ENCODE peak calls at places on chromosomes 16 and 17, in five cellular contexts. N is SW480; R is cerebellar nuclear complex; Z is heart right ventricle; G is CD8-positive, alpha-beta T cell. C is an unnamed sample.

GRCh38 chr17:13311301-13311700 is 290.4 kb downstream of the HS3ST3A1 start:
- DNase-seq in R (no peak), N (no peak), Z (no peak), G (no peak), C (no peak)

GRCh38 chr16:14448874-14449273 is 181.2 kb downstream of the PARN start:
- DNase-seq in G (no peak), N (no peak), R (no peak), Z (no peak), C (no peak)

GRCh38 chr16:1533443-1533951 is at the start of gene TMEM204:
- DNase-seq in G (peak; percentile 83), Z (peak; percentile 90), N (no peak), R (no peak), C (peak; percentile 46)

GRCh38 chr17:60106377-60107059 is 27.8 kb upstream of the HEATR6 start:
- DNase-seq in N (no peak), G (no peak), R (no peak), Z (no peak), C (peak; percentile 48)

GRCh38 chr16:72050769-72051464 is 3.4 kb upstream of the HP start:
- DNase-seq in R (no peak), G (no peak), Z (no peak), N (no peak), C (no peak)

GRCh38 chr16:11188801-11189740 is 66.9 kb downstream of the SOCS1 start:
- DNase-seq in R (peak; percentile 40), N (no peak), G (no peak), Z (no peak), C (no peak)

GRCh38 chr16:3259829-3260228 is 3.4 kb upstream of the MEFV start:
- DNase-seq in N (no peak), Z (no peak), G (no peak), R (no peak), C (no peak)

GRCh38 chr17:43988301-43988700 is 16.1 kb upstream of the NAGS start:
- DNase-seq in Z (no peak), N (no peak), R (no peak), G (no peak), C (no peak)

GRCh38 chr16:73420244-73421040 is 372.5 kb upstream of the ZFHX3 start:
- DNase-seq in G (no peak), R (no peak), Z (no peak), N (no peak), C (no peak)

GRCh38 chr16:27929818-27930217 is 133.7 kb downstream of the GSG1L start:
- DNase-seq in Z (no peak), R (no peak), G (no peak), N (no peak), C (no peak)

GRCh38 chr17:62597920-62598319 is 29.6 kb upstream of the MRC2 start:
- DNase-seq in Z (no peak), N (no peak), G (no peak), R (no peak), C (no peak)

GRCh38 chr16:56246051-56246817 is 54.9 kb downstream of the GNAO1 start:
- DNase-seq in G (no peak), N (no peak), Z (no peak), R (no peak), C (no peak)

GRCh38 chr17:42920106-42920900 is 19.7 kb downstream of the G6PC1 start:
- DNase-seq in G (no peak), N (no peak), Z (no peak), R (no peak), C (no peak)

GRCh38 chr17:48102700-48103378 is 1.6 kb upstream of the CBX1 start:
- DNase-seq in Z (no peak), G (no peak), N (no peak), R (no peak), C (no peak)

GRCh38 chr16:72768611-72769010 is 279.3 kb downstream of the ZFHX3 start:
- DNase-seq in N (no peak), R (no peak), G (no peak), Z (no peak), C (no peak)

GRCh38 chr17:50505731-50506130 is 2.5 kb upstream of the MYCBPAP start:
- DNase-seq in G (no peak), N (no peak), Z (no peak), R (no peak), C (no peak)

GRCh38 chr17:37365589-37365988 is 10.2 kb upstream of the C17orf78 start:
- DNase-seq in Z (no peak), R (no peak), N (no peak), G (no peak), C (no peak)

GRCh38 chr16:8346291-8346690 is 244.0 kb downstream of the TMEM114 start:
- DNase-seq in G (no peak), N (peak; percentile 9), R (no peak), Z (no peak), C (no peak)

GRCh38 chr17:41071606-41072375 is 6.1 kb upstream of the KRTAP2-4 start:
- DNase-seq in Z (no peak), G (no peak), N (no peak), R (no peak), C (no peak)

GRCh38 chr17:43814714-43815113 is 18.2 kb downstream of the MPP3 start:
- DNase-seq in G (no peak), N (peak; percentile 20), Z (no peak), R (no peak), C (peak; percentile 48)

GRCh38 chr16:73058616-73059409 is 10.9 kb upstream of the ZFHX3 start:
- DNase-seq in N (no peak), G (no peak), Z (peak; percentile 40), R (no peak), C (peak; percentile 67)

GRCh38 chr16:8892101-8892575 is 10.0 kb downstream of the LITAFD start:
- DNase-seq in R (no peak), Z (no peak), G (no peak), N (no peak), C (no peak)

GRCh38 chr16:75250809-75251279 is 580 bp downstream of the BCAR1 start:
- DNase-seq in Z (no peak), R (no peak), G (no peak), N (no peak), C (no peak)

GRCh38 chr16:63578791-63579190 is 1542.6 kb upstream of the CDH8 start:
- DNase-seq in N (no peak), Z (no peak), R (no peak), G (no peak), C (no peak)

GRCh38 chr16:15041260-15042011 is 14.4 kb downstream of the NTAN1 start:
- DNase-seq in G (no peak), N (no peak), Z (peak; percentile 75), R (no peak), C (peak; percentile 26)

GRCh38 chr17:30449480-30449879 is 27.7 kb upstream of the GOSR1 start:
- DNase-seq in R (no peak), G (no peak), Z (peak; percentile 23), N (no peak), C (no peak)

GRCh38 chr17:27532269-27533067 is 76.2 kb downstream of the KSR1 start:
- DNase-seq in N (no peak), Z (no peak), R (no peak), G (no peak), C (peak; percentile 96)

GRCh38 chr17:57284984-57285646 is 28.8 kb downstream of the MSI2 start:
- DNase-seq in Z (no peak), R (no peak), N (no peak), G (no peak), C (no peak)

GRCh38 chr16:31528726-31529397 is 1.2 kb downstream of the AHSP start:
- DNase-seq in G (no peak), Z (no peak), N (no peak), R (no peak), C (no peak)

GRCh38 chr17:9897569-9897968 is 7.5 kb downstream of the RCVRN start:
- DNase-seq in Z (no peak), N (no peak), R (no peak), G (no peak), C (no peak)

GRCh38 chr17:1197781-1198490 is 18.2 kb upstream of the ABR start:
- DNase-seq in R (no peak), G (peak; percentile 86), Z (peak; percentile 81), N (no peak), C (no peak)

GRCh38 chr17:32015245-32016013 is 8.2 kb downstream of the LRRC37B start:
- DNase-seq in N (no peak), G (no peak), R (no peak), Z (no peak), C (peak; percentile 58)

C was measured in brain microvascular endothelial cell.